ENCODE peak calls at places on chromosome 21, in nine cellular contexts. D, H, R, S, U, V, A, F and Q are unnamed samples.

GRCh38 chr21:44614961-44615391 is 3.1 kb downstream of the KRTAP10-8 start:
- DNase-seq in S (no peak), A (no peak), H (no peak), R (no peak), F (no peak), D (no peak), U (no peak), V (no peak), Q (peak; percentile 41)

GRCh38 chr21:44585892-44586291 is 5.5 kb upstream of the KRTAP10-5 start:
- DNase-seq in S (no peak), U (no peak), V (no peak), F (no peak), A (no peak), D (no peak), H (no peak), R (no peak), Q (no peak)

GRCh38 chr21:43971992-43972255 is 40.2 kb upstream of the TRAPPC10 start:
- DNase-seq in A (no peak), U (no peak), R (no peak), V (no peak), H (no peak), D (no peak), F (no peak), S (no peak), Q (no peak)

GRCh38 chr21:26405735-26406361 is 167.2 kb downstream of the CYYR1 start:
- DNase-seq in F (no peak), U (no peak), A (no peak), R (no peak), H (no peak), V (no peak), S (peak; percentile 72), D (no peak), Q (no peak)

GRCh38 chr21:27796106-27796505 is 829.2 kb upstream of the ADAMTS5 start:
- DNase-seq in V (no peak), U (no peak), R (no peak), F (no peak), A (no peak), S (peak; percentile 68), D (no peak), H (no peak), Q (no peak)

GRCh38 chr21:16942703-16943102 is 570.1 kb upstream of the CXADR start:
- DNase-seq in D (no peak), U (no peak), S (peak; percentile 17), H (peak; percentile 8), F (no peak), V (no peak), R (no peak), A (no peak), Q (no peak)

GRCh38 chr21:26170471-26171309 is at the start of gene APP:
- DNase-seq in H (peak; percentile 87), V (peak; percentile 89), D (peak; percentile 91), A (no peak), F (peak; percentile 92), U (peak; percentile 90), R (peak; percentile 89), S (peak; percentile 70), Q (peak; percentile 96)

GRCh38 chr21:42299324-42300044 is 15.7 kb downstream of the TFF3 start:
- DNase-seq in F (no peak), S (no peak), U (peak; percentile 75), D (no peak), V (no peak), R (peak; percentile 41), H (no peak), A (no peak), Q (peak; percentile 69)

GRCh38 chr21:43727571-43728466 is 8.9 kb downstream of the PDXK start:
- DNase-seq in V (no peak), D (peak; percentile 77), S (peak; percentile 22), R (no peak), F (peak; percentile 88), U (peak; percentile 81), A (no peak), H (peak; percentile 81), Q (peak; percentile 54)

GRCh38 chr21:25579402-25580016 is 27.8 kb downstream of the MRPL39 start:
- DNase-seq in R (no peak), U (no peak), V (no peak), H (no peak), D (no peak), F (no peak), A (no peak), S (no peak), Q (no peak)

GRCh38 chr21:22961248-22961647 is 1963.0 kb downstream of the NCAM2 start:
- DNase-seq in R (no peak), D (no peak), A (no peak), F (no peak), V (peak; percentile 78), H (no peak), U (no peak), S (no peak), Q (no peak)

GRCh38 chr21:20570824-20571232 is 427.4 kb upstream of the NCAM2 start:
- DNase-seq in D (no peak), R (no peak), A (no peak), H (no peak), V (no peak), S (no peak), F (no peak), U (no peak), Q (no peak)

GRCh38 chr21:45640001-45640887 is 3.3 kb upstream of the PCBP3 start:
- DNase-seq in H (peak; percentile 45), V (no peak), U (no peak), S (no peak), A (no peak), F (no peak), D (no peak), R (no peak), Q (peak; percentile 26)

GRCh38 chr21:45642122-45642813 is 1.3 kb upstream of the PCBP3 start:
- DNase-seq in D (peak; percentile 57), F (no peak), V (no peak), H (no peak), R (peak; percentile 4), U (no peak), S (no peak), A (no peak), Q (no peak)

GRCh38 chr21:45639206-45640000 is 4.1 kb upstream of the PCBP3 start:
- DNase-seq in R (no peak), D (no peak), F (no peak), U (no peak), V (no peak), H (no peak), A (no peak), S (no peak), Q (no peak)

GRCh38 chr21:45641480-45642035 is 2.0 kb upstream of the PCBP3 start:
- DNase-seq in D (no peak), U (no peak), R (no peak), S (no peak), A (no peak), V (no peak), H (no peak), F (no peak), Q (peak; percentile 49)

GRCh38 chr21:45640888-45641479 is 2.5 kb upstream of the PCBP3 start:
- DNase-seq in D (no peak), S (peak; percentile 18), R (peak; percentile 46), A (no peak), U (no peak), H (peak; percentile 90), F (no peak), V (no peak), Q (peak; percentile 47)
- H3K27ac ChIP-seq in D (no peak overlapping the region), S (no peak overlapping the region), R (no peak overlapping the region), A (no peak overlapping the region), U (no peak overlapping the region), H (peak overlapping the region; percentile 43), F (no peak overlapping the region), V (peak overlapping the region; percentile 70), Q (no peak overlapping the region)

DNA sequence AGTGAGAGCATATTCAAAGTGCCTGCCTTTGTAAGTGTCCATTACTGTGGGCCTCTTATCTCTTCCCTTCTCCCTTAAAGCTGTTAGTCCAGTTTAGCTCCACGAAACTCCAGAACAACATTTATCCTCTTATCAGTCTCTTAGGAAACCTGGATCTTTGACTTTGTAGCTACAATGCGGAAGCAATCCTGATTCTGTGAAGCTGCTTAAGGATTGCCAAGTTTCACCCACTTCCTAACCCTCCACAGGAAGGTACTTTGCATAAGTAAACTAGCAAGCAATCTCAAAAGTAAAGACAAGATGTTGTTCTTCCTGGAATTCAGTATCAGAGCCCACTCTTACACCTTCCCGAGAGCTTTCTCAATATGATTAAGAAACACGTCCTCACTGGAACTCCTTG is 164.9 kb upstream of the USP25 start:
- DNase-seq in H (no peak), R (no peak), A (no peak), U (no peak), F (no peak), D (no peak), V (no peak), S (no peak), Q (no peak)
- H3K27ac ChIP-seq in H (no peak overlapping the region), R (no peak overlapping the region), A (no peak overlapping the region), U (peak overlapping the region; percentile 55), F (no peak overlapping the region), D (no peak overlapping the region), V (no peak overlapping the region), S (no peak overlapping the region), Q (no peak overlapping the region)

DNA sequence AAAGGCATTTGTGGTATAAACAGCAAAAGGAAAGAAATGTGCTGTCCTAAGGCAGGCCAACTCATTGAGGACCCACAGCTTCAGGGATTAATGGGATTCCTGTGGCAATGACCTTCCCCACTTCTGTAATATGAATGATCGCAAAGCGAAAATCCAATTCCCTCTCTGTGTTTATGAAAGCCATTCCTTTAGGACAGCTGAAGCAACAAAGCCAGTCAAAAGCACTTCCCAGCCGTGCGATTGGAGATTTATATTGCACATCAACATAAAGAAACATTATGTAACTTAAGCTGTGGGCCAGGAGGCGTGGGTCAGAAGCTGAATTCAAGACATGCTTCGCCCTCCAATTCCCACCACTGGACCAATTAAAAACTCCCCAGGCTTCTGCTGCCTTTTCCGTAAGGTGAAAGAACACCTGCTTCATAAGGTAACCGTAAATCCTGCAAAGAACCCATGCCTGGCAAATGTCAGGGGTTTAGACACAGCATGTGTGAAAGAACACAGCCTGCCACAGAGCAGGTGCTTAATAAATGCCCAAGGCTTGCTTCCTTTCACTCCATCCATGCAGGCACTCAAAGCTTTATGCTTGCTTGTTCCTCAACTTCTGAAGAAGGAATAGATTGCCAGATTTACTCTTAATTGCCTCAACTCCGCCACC is 138.9 kb upstream of the SOD1 start:
- DNase-seq in U (no peak), H (no peak), V (peak; percentile 51), D (no peak), R (no peak), F (no peak), A (no peak), S (peak; percentile 19), Q (no peak)
- H3K27ac ChIP-seq in U (no peak overlapping the region), H (no peak overlapping the region), V (no peak overlapping the region), D (no peak overlapping the region), R (no peak overlapping the region), F (no peak overlapping the region), A (no peak overlapping the region), S (no peak overlapping the region), Q (no peak overlapping the region)

DNA sequence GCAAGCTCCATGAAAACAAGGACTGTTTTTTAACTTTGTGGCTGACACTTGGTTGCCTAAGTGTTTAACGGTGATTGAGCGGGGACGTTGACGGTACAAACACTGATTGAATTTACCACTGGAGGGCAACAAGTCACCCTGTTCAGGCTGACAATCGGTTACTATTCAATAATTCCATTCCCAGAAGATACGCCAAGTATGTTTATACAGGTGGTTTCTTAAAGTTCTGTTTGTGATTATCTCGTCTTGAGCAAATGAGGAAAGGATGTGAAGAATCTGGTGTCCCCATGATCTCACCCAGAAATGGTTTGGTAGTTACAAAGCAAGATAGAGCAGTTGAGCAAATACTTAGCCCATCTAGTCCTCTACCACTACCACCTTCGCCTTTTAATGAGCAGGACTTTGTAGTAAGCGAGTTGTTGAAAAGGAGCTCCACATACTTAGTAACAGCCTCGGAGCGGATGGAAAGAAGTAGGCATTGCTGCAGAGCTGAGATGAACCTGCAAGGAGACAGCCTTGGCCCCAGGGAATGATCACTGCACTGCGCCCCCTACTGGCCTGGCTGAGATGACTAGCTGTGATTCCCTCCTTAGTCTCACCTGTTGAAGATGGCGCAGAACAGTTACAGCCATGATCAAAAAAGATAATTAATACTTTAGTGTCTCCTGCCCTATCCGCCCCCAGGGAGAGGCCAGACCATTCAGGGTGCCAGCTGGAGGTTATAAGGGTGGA is 36.3 kb downstream of the IFNAR1 start:
- DNase-seq in R (peak; percentile 82), H (peak; percentile 88), U (peak; percentile 81), S (peak; percentile 87), D (peak; percentile 83), F (peak; percentile 82), V (peak; percentile 59), A (peak; percentile 25), Q (peak; percentile 70)
- H3K27ac ChIP-seq in R (peak overlapping the region; percentile 59), H (no peak overlapping the region), U (peak overlapping the region; percentile 74), S (no peak overlapping the region), D (no peak overlapping the region), F (peak overlapping the region; percentile 32), V (peak overlapping the region; percentile 34), A (peak overlapping the region; percentile 52), Q (peak overlapping the region; percentile 75)